ENCODE peak calls at places on chromosomes 11 and 22, in seven cellular contexts. L, Q, Y, M, H, S and B are unnamed samples.

GRCh38 chr22:44592466-44593180 is 94.6 kb upstream of the RTL6 start:
- DNase-seq in L (no peak), Q (no peak), Y (no peak), M (no peak), H (no peak), S (peak; percentile 72), B (no peak)

GRCh38 chr11:120188831-120189455 is 21.9 kb upstream of the OAF start:
- DNase-seq in L (no peak), Q (no peak), Y (no peak), M (no peak), H (no peak), S (no peak), B (no peak)

GRCh38 chr11:37026326-37026725 is 428.3 kb upstream of the RAG2 start:
- DNase-seq in L (no peak), Q (no peak), Y (no peak), M (no peak), H (no peak), S (no peak), B (no peak)

GRCh38 chr22:22981670-22982571 is 88.4 kb upstream of the GNAZ start:
- DNase-seq in L (no peak), Q (no peak), Y (no peak), M (no peak), H (no peak), S (no peak), B (no peak)

GRCh38 chr11:44561275-44561781 is 4.1 kb upstream of the CD82 start:
- DNase-seq in L (peak; percentile 27), Q (no peak), Y (no peak), M (no peak), H (no peak), S (no peak), B (no peak)

GRCh38 chr11:66069715-66070603 is at the start of gene PACS1:
- DNase-seq in L (peak; percentile 91), Q (peak; percentile 99), Y (peak; percentile 75), M (peak; percentile 72), H (no peak), S (peak; percentile 58), B (no peak)

GRCh38 chr11:12285811-12286222 is 91.6 kb upstream of the PARVA start:
- DNase-seq in L (no peak), Q (no peak), Y (no peak), M (no peak), H (no peak), S (no peak), B (no peak)

GRCh38 chr11:58730507-58731089 is 1.1 kb downstream of the GLYAT start:
- DNase-seq in L (no peak), Q (no peak), Y (no peak), M (no peak), H (no peak), S (no peak), B (no peak)

GRCh38 chr22:29842740-29843139 is 4.7 kb upstream of the ASCC2 start:
- DNase-seq in L (no peak), Q (no peak), Y (peak; percentile 30), M (peak; percentile 73), H (no peak), S (no peak), B (no peak)

GRCh38 chr11:69950120-69950519 is 128.0 kb upstream of the ANO1 start:
- DNase-seq in L (peak; percentile 13), Q (no peak), Y (no peak), M (no peak), H (no peak), S (peak; percentile 60), B (no peak)

GRCh38 chr22:46006379-46007002 is 29.5 kb upstream of the WNT7B start:
- DNase-seq in L (peak; percentile 97), Q (peak; percentile 97), Y (peak; percentile 92), M (peak; percentile 57), H (no peak), S (peak; percentile 90), B (peak; percentile 79)

GRCh38 chr11:116109228-116109627 is 605.0 kb upstream of the CADM1 start:
- DNase-seq in L (no peak), Q (no peak), Y (no peak), M (no peak), H (no peak), S (no peak), B (no peak)

GRCh38 chr22:40030757-40031092 is 36.0 kb downstream of the FAM83F start:
- DNase-seq in L (no peak), Q (no peak), Y (no peak), M (no peak), H (no peak), S (no peak), B (no peak)

GRCh38 chr11:111911563-111912401 is at the start of gene CRYAB:
- DNase-seq in L (peak; percentile 98), Q (no peak), Y (peak; percentile 75), M (peak; percentile 84), H (peak; percentile 47), S (no peak), B (no peak)

GRCh38 chr22:37545703-37546435 is 14.4 kb upstream of the CDC42EP1 start:
- DNase-seq in L (peak; percentile 85), Q (no peak), Y (peak; percentile 84), M (peak; percentile 86), H (no peak), S (peak; percentile 50), B (no peak)

GRCh38 chr11:12253843-12254281 is 123.5 kb upstream of the PARVA start:
- DNase-seq in L (peak; percentile 23), Q (no peak), Y (peak; percentile 84), M (no peak), H (no peak), S (no peak), B (no peak)

GRCh38 chr11:36622431-36623136 is 24.5 kb upstream of the RAG2 start:
- DNase-seq in L (no peak), Q (no peak), Y (peak; percentile 16), M (no peak), H (no peak), S (no peak), B (no peak)

GRCh38 chr11:117481036-117481435 is 153.4 kb downstream of the CEP164 start:
- DNase-seq in L (no peak), Q (no peak), Y (no peak), M (no peak), H (no peak), S (no peak), B (no peak)

GRCh38 chr11:12142909-12143308 is 32.5 kb downstream of the MICAL2 start:
- DNase-seq in L (no peak), Q (no peak), Y (no peak), M (no peak), H (no peak), S (no peak), B (no peak)

GRCh38 chr11:73406131-73406530 is 29.9 kb downstream of the RELT start:
- DNase-seq in L (no peak), Q (no peak), Y (no peak), M (no peak), H (no peak), S (no peak), B (no peak)

GRCh38 chr11:118896472-118896913 is 12.8 kb downstream of the CXCR5 start:
- DNase-seq in L (peak; percentile 58), Q (peak; percentile 55), Y (no peak), M (no peak), H (no peak), S (no peak), B (no peak)

GRCh38 chr11:3639841-3640240 is 2.0 kb downstream of the ART5 start:
- DNase-seq in L (peak; percentile 55), Q (no peak), Y (no peak), M (no peak), H (no peak), S (no peak), B (no peak)

GRCh38 chr22:27719535-27720227 is 81.9 kb downstream of the MN1 start:
- DNase-seq in L (no peak), Q (no peak), Y (peak; percentile 7), M (no peak), H (no peak), S (no peak), B (peak; percentile 4)

GRCh38 chr22:31442768-31443489 is 43.5 kb downstream of the DRG1 start:
- DNase-seq in L (no peak), Q (no peak), Y (no peak), M (no peak), H (no peak), S (no peak), B (no peak)

GRCh38 chr22:46748948-46749681 is 11.1 kb upstream of the CERK start:
- DNase-seq in L (no peak), Q (no peak), Y (no peak), M (no peak), H (no peak), S (no peak), B (no peak)